ENCODE peak calls at places on chromosome 19, in seven cellular contexts. N is AG04450; K is MM.1S; R is CD8-positive, alpha-beta T cell; Y is heart left ventricle; I is H1; Q is neuronal stem cell. M is an unnamed sample. For H3K9me3, the result is how much of the 10 kb centered on the place peaks cover.

GRCh38 chr19:18605546-18606280 is 886 bp downstream of the CRLF1 start:
- DNase-seq in N (no peak), K (no peak), R (no peak), Y (no peak), I (no peak), Q (no peak), M (no peak)

GRCh38 chr19:7658219-7658686 is 10.6 kb upstream of the RETN start:
- DNase-seq in N (no peak), K (peak), R (peak), Y (no peak), I (no peak), Q (no peak), M (no peak)

GRCh38 chr19:1069009-1069779 is 2.2 kb downstream of the ARHGAP45 start:
- DNase-seq in N (no peak), K (peak), R (peak), Y (peak), I (no peak), Q (no peak), M (no peak)

GRCh38 chr19:27859689-27860088 is 1353.3 kb downstream of the UQCRFS1 start:
- DNase-seq in N (no peak), K (no peak), R (no peak), Y (no peak), I (no peak), Q (no peak), M (no peak)

GRCh38 chr19:17234911-17235617 is 9.0 kb downstream of the OCEL1 start:
- DNase-seq in N (no peak), K (peak), R (peak), Y (peak), I (peak), Q (no peak), M (no peak)

GRCh38 chr19:20079487-20079886 is 1.7 kb downstream of the ZNF90 start:
- DNase-seq in N (no peak), K (no peak), R (no peak), Y (no peak), I (no peak), Q (no peak), M (no peak)

GRCh38 chr19:19259741-19260140 is 13.4 kb downstream of the TM6SF2 start:
- DNase-seq in N (no peak), K (peak), R (no peak), Y (no peak), I (peak), Q (no peak), M (no peak)

GRCh38 chr19:51417107-51417806 is at the start of gene SIGLEC10:
- DNase-seq in N (no peak), K (no peak), R (no peak), Y (peak), I (no peak), Q (no peak), M (no peak)

GRCh38 chr19:22595422-22595821 is 38.7 kb upstream of the ZNF492 start:
- DNase-seq in N (no peak), K (no peak), R (no peak), Y (no peak), I (no peak), Q (no peak), M (no peak)

GRCh38 chr19:9597027-9597426 is 12.7 kb upstream of the ZNF121 start:
- DNase-seq in N (no peak), K (no peak), R (no peak), Y (no peak), I (no peak), Q (no peak), M (no peak)

GRCh38 chr19:4337906-4338440 is 654 bp downstream of the STAP2 start:
- DNase-seq in N (no peak), K (no peak), R (no peak), Y (no peak), I (no peak), Q (no peak), M (no peak)

GRCh38 chr19:3665681-3666544 is 34.4 kb downstream of the PIP5K1C start:
- DNase-seq in N (no peak), K (peak), R (peak), Y (peak), I (peak), Q (peak), M (no peak)

GRCh38 chr19:47863514-47863936 is 4.5 kb downstream of the TPRX2 start:
- DNase-seq in N (peak), K (peak), R (peak), Y (peak), I (peak), Q (peak), M (peak)

GRCh38 chr19:2391118-2391725 is 31.2 kb downstream of the TMPRSS9 start:
- DNase-seq in N (peak), K (peak), R (peak), Y (no peak), I (no peak), Q (peak), M (peak)

DNA sequence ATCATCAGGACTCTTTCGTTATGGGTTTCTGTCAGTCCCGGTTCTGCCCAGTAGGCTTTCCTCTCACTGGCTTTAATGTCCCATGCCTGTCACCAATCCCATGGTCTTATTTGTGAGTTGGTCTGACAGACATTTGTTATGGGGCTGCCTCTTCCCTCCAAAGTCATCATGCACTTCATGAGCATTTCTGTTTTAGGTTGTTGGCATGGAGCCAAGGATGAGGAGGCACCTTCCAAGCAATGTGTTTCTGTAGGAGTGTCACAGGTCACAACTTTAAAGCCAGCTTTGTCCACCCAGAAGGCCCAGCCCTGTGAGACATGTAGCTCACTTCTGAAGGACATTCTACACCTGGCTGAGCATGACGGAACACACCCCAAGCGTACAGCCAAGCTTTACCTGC is 8.5 kb downstream of the ZNF17 start:
- DNase-seq in N (no peak), K (no peak), R (no peak), Y (no peak), I (no peak), Q (no peak), M (no peak)
- H3K9me3 ChIP-seq in N (under half), K (under half), R (half or more), Y (under half), I (under half), Q (under half), M (under half)

DNA sequence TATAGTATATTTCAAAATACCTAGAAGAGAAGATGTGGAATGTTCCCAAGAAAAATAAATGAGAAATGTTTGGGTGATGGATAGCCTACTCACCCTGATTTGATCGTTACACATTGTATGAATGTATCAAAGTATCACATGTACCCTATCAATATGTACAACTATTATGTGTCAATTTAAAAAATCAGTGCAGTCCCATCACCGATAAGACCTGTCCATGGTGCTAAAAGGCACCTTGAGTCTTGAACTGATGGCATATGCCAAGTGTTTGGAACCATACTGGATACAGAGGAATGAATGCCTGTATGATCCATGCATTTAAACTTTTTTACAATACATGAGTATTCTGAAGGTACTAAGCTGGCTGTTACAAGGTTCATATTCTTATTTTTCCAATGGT is 50.2 kb upstream of the ZNF835 start:
- DNase-seq in N (no peak), K (no peak), R (no peak), Y (no peak), I (no peak), Q (no peak), M (no peak)
- H3K9me3 ChIP-seq in N (under half), K (under half), R (under half), Y (under half), I (half or more), Q (under half), M (under half)

GRCh38 chr19:13150187-13150918 is at the start of the genes IER2 and STX10:
- DNase-seq in N (peak), K (peak), R (peak), Y (peak), I (peak), Q (peak), M (no peak)

GRCh38 chr19:13150919-13151604 is 851 bp downstream of the IER2 start:
- DNase-seq in N (no peak), K (no peak), R (no peak), Y (no peak), I (peak), Q (peak), M (no peak)

GRCh38 chr19:13149628-13150186 is 468 bp downstream of the STX10 start:
- DNase-seq in N (no peak), K (peak), R (no peak), Y (peak), I (peak), Q (peak), M (no peak)

GRCh38 chr19:13143135-13143534 is 7.0 kb downstream of the STX10 start:
- DNase-seq in N (no peak), K (no peak), R (no peak), Y (no peak), I (no peak), Q (no peak), M (no peak)

DNA sequence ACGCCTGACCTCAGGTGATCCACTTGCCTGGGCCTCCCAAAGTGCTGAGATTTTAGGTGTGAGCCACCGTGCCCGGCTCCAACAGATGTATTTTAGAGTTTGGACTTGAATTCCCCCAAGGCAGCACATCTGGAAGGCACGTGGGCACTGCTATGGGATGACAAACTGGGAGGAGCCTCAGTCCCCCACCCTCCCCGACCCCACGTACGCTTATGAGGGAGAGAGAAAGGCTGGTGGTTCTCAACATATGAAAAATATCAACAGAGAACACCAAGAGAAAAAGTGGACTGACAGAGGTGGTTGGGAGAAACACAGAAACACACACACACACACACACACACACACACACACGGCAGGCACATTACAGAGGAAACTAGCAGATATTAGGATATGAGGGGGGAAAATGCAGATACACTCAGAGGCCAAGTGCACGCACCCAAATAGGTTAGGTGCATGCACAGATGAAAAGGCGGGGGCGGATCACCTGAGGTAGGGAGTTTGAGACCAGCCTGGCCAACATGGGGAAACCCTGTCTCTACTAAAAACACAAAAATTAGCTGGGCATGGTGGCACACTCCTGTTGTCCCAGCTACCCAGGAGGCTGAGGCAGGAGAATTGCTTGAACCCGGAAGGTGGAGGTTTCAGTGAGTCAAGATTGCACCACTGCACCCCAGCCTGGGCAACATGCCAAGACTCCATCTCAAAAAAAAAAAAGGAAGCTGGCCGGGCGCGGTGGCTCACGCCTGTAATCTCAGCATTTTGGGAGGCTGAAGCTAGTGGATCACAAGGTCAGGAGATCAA is 3.2 kb downstream of the STX10 start:
- DNase-seq in N (no peak), K (no peak), R (no peak), Y (no peak), I (no peak), Q (no peak), M (no peak)
- H3K9me3 ChIP-seq in N (under half), K (under half), R (under half), Y (under half), I (under half), Q (under half), M (under half)

GRCh38 chr19:54252845-54253244 is 4.2 kb downstream of the LILRB5 start:
- DNase-seq in N (no peak), K (no peak), R (no peak), Y (no peak), I (no peak), Q (no peak), M (no peak)

GRCh38 chr19:54253331-54254194 is 3.5 kb downstream of the LILRB5 start:
- DNase-seq in N (no peak), K (no peak), R (no peak), Y (no peak), I (no peak), Q (no peak), M (no peak)

GRCh38 chr19:54252243-54252642 is 4.8 kb downstream of the LILRB5 start:
- DNase-seq in N (no peak), K (no peak), R (no peak), Y (no peak), I (no peak), Q (no peak), M (no peak)

GRCh38 chr19:54255105-54255775 is 1.8 kb downstream of the LILRB5 start:
- DNase-seq in N (no peak), K (no peak), R (no peak), Y (no peak), I (peak), Q (no peak), M (no peak)

DNA sequence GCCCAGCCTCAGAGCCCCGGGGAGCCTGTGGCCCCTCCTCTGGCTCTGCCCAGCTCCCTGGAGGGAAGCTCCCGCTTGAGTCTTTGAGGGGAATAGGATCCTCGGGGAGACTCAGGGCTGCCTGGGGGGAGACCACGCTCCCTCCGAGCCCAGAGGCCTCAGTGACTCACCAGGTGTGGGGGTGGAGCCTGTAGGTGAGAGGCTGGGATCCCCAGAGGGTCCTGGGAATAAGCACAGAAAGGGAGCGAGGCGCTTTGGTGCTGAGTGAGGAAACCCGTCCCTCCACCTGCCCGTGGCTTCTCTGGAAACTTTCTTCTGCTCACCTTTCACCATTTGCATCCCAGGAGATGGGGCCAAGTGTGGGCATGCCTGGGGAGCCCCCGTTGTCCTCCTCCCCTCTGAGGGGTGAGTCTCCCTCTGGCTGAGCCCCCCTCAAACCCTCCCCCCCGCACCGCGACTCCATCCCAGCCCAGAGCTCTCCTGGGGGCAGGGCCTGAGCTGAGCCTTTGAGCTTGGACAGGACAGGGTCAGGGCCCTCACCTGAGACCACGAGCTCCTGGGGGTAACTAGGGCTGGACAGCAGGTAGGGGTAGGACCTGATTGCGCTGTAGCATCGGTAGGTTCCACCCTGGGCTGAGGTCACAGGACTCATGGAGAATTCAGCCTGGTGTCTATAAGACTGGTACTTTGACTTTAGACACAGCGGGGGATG is 2.7 kb downstream of the LILRB5 start:
- DNase-seq in N (no peak), K (no peak), R (no peak), Y (no peak), I (peak), Q (no peak), M (no peak)
- H3K9me3 ChIP-seq in N (under half), K (under half), R (under half), Y (under half), I (under half), Q (under half), M (under half)

DNA sequence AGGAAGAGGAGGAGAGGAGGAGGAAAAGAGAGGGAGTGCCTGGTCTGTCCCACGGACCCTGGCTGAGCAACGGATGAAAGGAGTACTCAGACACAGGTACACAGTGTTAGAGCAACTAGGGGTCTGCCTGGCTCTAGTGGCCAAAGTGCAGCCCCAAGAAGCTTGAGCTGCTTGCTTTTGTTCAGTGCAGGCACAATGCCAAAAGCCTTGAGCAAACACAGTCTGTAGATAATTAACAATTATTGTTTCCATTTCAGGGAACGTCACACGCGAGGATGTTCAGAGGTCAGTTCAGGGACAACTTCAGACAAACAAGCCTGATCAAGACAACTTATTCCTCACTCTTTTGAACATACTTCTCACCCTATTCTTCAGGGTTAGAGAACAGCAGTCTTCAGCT is 32.2 kb upstream of the ZNF726 start:
- DNase-seq in N (no peak), K (no peak), R (no peak), Y (no peak), I (no peak), Q (no peak), M (no peak)
- H3K9me3 ChIP-seq in N (under half), K (under half), R (under half), Y (under half), I (half or more), Q (under half), M (under half)

DNA sequence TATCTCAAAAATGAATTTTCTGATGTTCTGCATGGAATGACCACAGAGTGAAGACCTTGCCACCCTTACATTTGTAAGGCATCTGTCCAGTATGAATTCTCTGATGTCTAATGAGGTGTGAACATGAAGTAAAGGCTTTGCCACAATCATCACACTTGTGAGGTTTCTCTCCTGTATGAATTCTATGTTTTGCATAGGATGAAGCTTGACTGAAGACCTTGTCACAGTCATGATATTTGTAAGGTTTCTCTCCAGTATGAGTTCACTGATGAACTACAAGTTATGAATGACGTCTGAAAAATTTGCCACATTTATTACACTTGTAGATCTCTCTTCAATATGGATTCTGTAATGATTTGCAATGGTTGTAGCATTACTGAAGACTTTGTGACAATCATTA is 13.3 kb downstream of the ZNF816 start:
- DNase-seq in N (no peak), K (no peak), R (no peak), Y (no peak), I (no peak), Q (no peak), M (no peak)
- H3K9me3 ChIP-seq in N (half or more), K (under half), R (half or more), Y (under half), I (under half), Q (half or more), M (under half)

DNA sequence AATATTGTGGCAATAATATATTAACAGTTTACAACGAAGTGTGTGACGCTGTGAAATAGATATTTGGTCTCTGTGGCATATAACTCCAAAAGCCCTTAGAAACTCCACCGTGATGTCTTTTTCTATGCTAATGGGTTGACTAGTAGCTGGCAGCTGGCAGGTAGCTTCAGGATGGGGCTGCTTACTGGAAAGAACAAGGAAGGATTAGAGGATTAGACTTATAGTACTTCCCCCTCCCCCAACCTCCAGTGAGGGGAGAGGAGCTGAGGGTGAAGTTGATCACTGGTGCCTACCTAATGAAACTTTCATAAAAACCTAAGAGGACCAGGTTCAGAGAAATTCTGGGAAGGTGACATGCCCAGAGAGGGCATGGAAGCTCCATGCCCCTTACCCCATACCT is 9.8 kb downstream of the ZNF229 start:
- DNase-seq in N (no peak), K (no peak), R (no peak), Y (no peak), I (no peak), Q (no peak), M (no peak)
- H3K9me3 ChIP-seq in N (under half), K (under half), R (under half), Y (under half), I (under half), Q (under half), M (under half)

GRCh38 chr19:31841755-31842154 is 492.5 kb upstream of the TSHZ3 start:
- DNase-seq in N (no peak), K (no peak), R (no peak), Y (no peak), I (no peak), Q (no peak), M (no peak)
- H3K9me3 ChIP-seq in N (under half), K (under half), R (under half), Y (under half), I (under half), Q (under half), M (under half)

GRCh38 chr19:15663245-15663644 is 9.6 kb upstream of the CYP4F12 start:
- DNase-seq in N (no peak), K (no peak), R (no peak), Y (no peak), I (no peak), Q (no peak), M (no peak)

GRCh38 chr19:15666883-15667282 is 6.0 kb upstream of the CYP4F12 start:
- DNase-seq in N (no peak), K (no peak), R (no peak), Y (peak), I (no peak), Q (no peak), M (no peak)

GRCh38 chr19:15671237-15671636 is 1.6 kb upstream of the CYP4F12 start:
- DNase-seq in N (no peak), K (no peak), R (no peak), Y (no peak), I (no peak), Q (no peak), M (no peak)

GRCh38 chr19:15669440-15669839 is 3.4 kb upstream of the CYP4F12 start:
- DNase-seq in N (no peak), K (no peak), R (no peak), Y (no peak), I (no peak), Q (no peak), M (no peak)

DNA sequence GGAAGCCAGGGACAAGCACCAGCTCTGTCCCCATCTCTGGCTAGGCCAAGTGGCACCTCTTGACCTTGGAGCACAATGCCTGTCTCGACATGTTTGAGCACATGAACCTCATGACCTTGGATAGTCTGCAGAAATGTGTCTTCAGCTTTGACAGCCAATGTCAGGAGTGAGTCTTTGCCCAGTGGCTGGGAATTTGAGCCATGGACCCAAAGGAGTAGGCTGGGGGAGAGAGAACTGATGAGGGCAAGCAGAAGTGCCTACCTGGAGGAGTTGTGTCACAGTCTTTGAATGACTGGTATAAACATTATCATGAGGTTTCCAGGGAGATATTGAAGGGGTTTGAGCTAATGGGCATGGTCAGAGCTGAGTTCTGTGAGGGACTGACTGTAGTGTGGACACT is 6.7 kb upstream of the CYP4F12 start:
- DNase-seq in N (no peak), K (no peak), R (no peak), Y (no peak), I (no peak), Q (no peak), M (no peak)
- H3K9me3 ChIP-seq in N (under half), K (under half), R (under half), Y (under half), I (half or more), Q (under half), M (under half)

GRCh38 chr19:12244370-12244769 is 50.3 kb downstream of the ZNF44 start:
- DNase-seq in N (no peak), K (no peak), R (no peak), Y (no peak), I (no peak), Q (no peak), M (no peak)
- H3K9me3 ChIP-seq in N (under half), K (under half), R (under half), Y (under half), I (under half), Q (half or more), M (under half)